ENCODE peak calls at places on chromosomes 5 and 9, in ten cellular contexts. U is SK-N-SH, Z is prostate gland, E is sigmoid colon, G is HCT116, J is transverse colon, T is stomach, C is HL-60, Y is GM23338, P is GM12878. N is an unnamed sample.
A peak's percentile ranks its signal among the peaks of the same experiment; 100 is the strongest.

GRCh38 chr5:152259702-152260101 is 145.4 kb downstream of the NMUR2 start:
- DNase-seq in U (no peak), Z (no peak), E (no peak), G (no peak), J (no peak), T (no peak), C (no peak), Y (no peak), P (no peak), N (no peak)

GRCh38 chr9:94786586-94786985 is 60.1 kb downstream of the AOPEP start:
- DNase-seq in U (no peak), Z (no peak), E (no peak), G (no peak), J (no peak), T (no peak), C (no peak), Y (no peak), P (no peak), N (no peak)

GRCh38 chr9:22363421-22363887 is 83.2 kb upstream of the DMRTA1 start:
- DNase-seq in U (no peak), Z (no peak), E (no peak), G (no peak), J (no peak), T (no peak), C (no peak), Y (no peak), P (no peak), N (no peak)

GRCh38 chr9:113990570-113990907 is 87.6 kb downstream of the AMBP start:
- DNase-seq in U (no peak), Z (no peak), E (no peak), G (no peak), J (no peak), T (no peak), C (no peak), Y (peak; percentile 14), P (no peak), N (no peak)

GRCh38 chr9:13744233-13744954 is 464.9 kb upstream of the MPDZ start:
- DNase-seq in U (peak; percentile 49), Z (no peak), E (no peak), G (no peak), J (no peak), T (no peak), C (no peak), Y (no peak), P (no peak), N (no peak)

GRCh38 chr9:127968046-127968445 is 12.7 kb downstream of the EEIG1 start:
- DNase-seq in U (no peak), Z (no peak), E (peak; percentile 70), G (peak; percentile 81), J (peak; percentile 84), T (peak; percentile 62), C (no peak), Y (no peak), P (no peak), N (no peak)

GRCh38 chr5:54469655-54470054 is 14.2 kb downstream of the HSPB3 start:
- DNase-seq in U (no peak), Z (no peak), E (no peak), G (no peak), J (no peak), T (no peak), C (no peak), Y (no peak), P (peak; percentile 40), N (no peak)

GRCh38 chr5:127705120-127705892 is 2.1 kb downstream of the CCDC192 start:
- DNase-seq in U (no peak), Z (no peak), E (no peak), G (peak; percentile 10), J (no peak), T (no peak), C (no peak), Y (peak; percentile 45), P (no peak), N (no peak)

GRCh38 chr9:2559212-2560152 is 62.1 kb upstream of the VLDLR start:
- DNase-seq in U (peak; percentile 10), Z (no peak), E (peak; percentile 93), G (no peak), J (peak; percentile 43), T (peak; percentile 63), C (no peak), Y (peak; percentile 14), P (no peak), N (no peak)

GRCh38 chr5:126531543-126532120 is 63.4 kb downstream of the ALDH7A1 start:
- DNase-seq in U (peak; percentile 16), Z (no peak), E (no peak), G (no peak), J (no peak), T (no peak), C (no peak), Y (no peak), P (no peak), N (peak; percentile 84)

GRCh38 chr5:98768160-98769005 is 5.1 kb upstream of the RGMB start:
- DNase-seq in U (peak; percentile 73), Z (no peak), E (no peak), G (no peak), J (peak; percentile 61), T (peak; percentile 37), C (no peak), Y (peak; percentile 93), P (no peak), N (no peak)

DNA sequence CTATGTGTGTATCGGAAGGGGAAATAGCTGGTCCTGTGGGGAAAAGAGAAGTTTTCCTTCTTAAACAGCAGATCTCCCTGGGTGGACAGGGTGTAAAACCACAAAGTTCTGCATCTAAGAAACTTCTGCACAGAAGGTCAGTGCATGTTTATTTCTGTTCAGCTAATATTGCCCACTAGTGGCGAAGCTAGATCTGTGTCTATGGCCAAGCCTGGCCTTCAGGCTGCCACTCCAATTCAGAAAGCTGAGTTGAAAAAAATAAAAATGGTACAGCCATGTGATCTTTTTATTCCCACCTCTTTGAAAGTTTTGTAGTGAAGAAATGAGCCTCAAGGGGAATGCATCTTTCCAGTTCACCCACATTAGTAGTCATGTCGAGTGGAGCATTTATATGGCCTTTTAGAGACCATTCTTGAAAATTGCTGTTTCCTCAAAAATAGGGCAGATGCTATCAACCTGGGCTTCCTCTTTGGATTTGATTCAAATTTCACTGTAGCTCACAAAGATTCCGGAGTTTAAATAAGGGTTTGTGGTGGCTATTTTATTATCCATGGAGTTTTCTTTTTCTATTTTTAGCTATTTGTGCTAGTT is 488.0 kb downstream of the PRELID2 start:
- DNase-seq in U (peak; percentile 24), Z (no peak), E (no peak), G (peak; percentile 23), J (no peak), T (no peak), C (no peak), Y (peak; percentile 36), P (no peak), N (no peak)
- TF ChIP-seq CTCF in U (peak; percentile 70), Z (no peak), E (no peak), G (peak; percentile 63), J (no peak), T (no peak), C (peak; percentile 19), Y (peak; percentile 67), P (peak; percentile 42), N (no peak)

GRCh38 chr5:32387176-32387575 is 57.4 kb downstream of the ZFR start:
- DNase-seq in U (no peak), Z (no peak), E (no peak), G (no peak), J (no peak), T (no peak), C (no peak), Y (no peak), P (no peak), N (no peak)
- TF ChIP-seq POLR2AphosphoS5 in U (no peak), Z (no peak), E (no peak), G (no peak), J (no peak), T (no peak), C (no peak), Y (no peak), P (no peak), N (no peak)

GRCh38 chr5:169200086-169200778 is 100.7 kb downstream of the SLIT3 start:
- DNase-seq in U (no peak), Z (no peak), E (no peak), G (no peak), J (no peak), T (no peak), C (no peak), Y (no peak), P (no peak), N (no peak)
- TF ChIP-seq CTCF in U (no peak), Z (no peak), E (no peak), G (no peak), J (no peak), T (no peak), C (no peak), Y (no peak), P (no peak), N (no peak)

GRCh38 chr5:66603164-66603563 is 7.0 kb downstream of the MAST4 start:
- DNase-seq in U (no peak), Z (no peak), E (no peak), G (no peak), J (no peak), T (no peak), C (no peak), Y (no peak), P (no peak), N (no peak)

GRCh38 chr5:66608501-66608900 is 12.3 kb downstream of the MAST4 start:
- DNase-seq in U (no peak), Z (no peak), E (no peak), G (no peak), J (no peak), T (no peak), C (no peak), Y (no peak), P (no peak), N (no peak)

GRCh38 chr5:66606713-66607112 is 10.5 kb downstream of the MAST4 start:
- DNase-seq in U (no peak), Z (no peak), E (no peak), G (no peak), J (no peak), T (no peak), C (no peak), Y (no peak), P (no peak), N (no peak)

GRCh38 chr5:66602621-66603020 is 6.4 kb downstream of the MAST4 start:
- DNase-seq in U (no peak), Z (no peak), E (no peak), G (no peak), J (no peak), T (no peak), C (no peak), Y (no peak), P (no peak), N (no peak)

GRCh38 chr5:66603881-66604280 is 7.7 kb downstream of the MAST4 start:
- DNase-seq in U (no peak), Z (no peak), E (no peak), G (no peak), J (no peak), T (no peak), C (no peak), Y (no peak), P (no peak), N (no peak)
- TF ChIP-seq POLR2AphosphoS5 in U (no peak), Z (no peak), E (no peak), G (no peak), J (no peak), T (no peak), C (no peak), Y (no peak), P (no peak), N (no peak)

N was measured in vagina.